ENCODE peak calls at places on chromosomes 5 and 9, in four cellular contexts. One of them, this sample, is unnamed.
A peak's percentile ranks its signal among the peaks of the same experiment; 100 is the strongest.

GRCh38 chr9:34380511-34381315 is 4.0 kb upstream of the MYORG start:
- DNase-seq in endothelial cell of umbilical vein: peak; percentile 74
- DNase-seq in heart right ventricle: peak; percentile 86
- DNase-seq in heart left ventricle: peak; percentile 81
- DNase-seq in this sample: no peak

GRCh38 chr5:14270212-14270702 is 127.1 kb downstream of the TRIO start:
- DNase-seq in endothelial cell of umbilical vein: peak; percentile 75
- DNase-seq in heart right ventricle: no peak
- DNase-seq in heart left ventricle: peak; percentile 71
- DNase-seq in this sample: no peak

GRCh38 chr5:162190-162564 is 29.1 kb upstream of the LRRC14B start:
- DNase-seq in endothelial cell of umbilical vein: no peak
- DNase-seq in heart right ventricle: no peak
- DNase-seq in heart left ventricle: no peak
- DNase-seq in this sample: no peak

GRCh38 chr5:16508730-16509531 is 43.3 kb upstream of the ZNF622 start:
- DNase-seq in endothelial cell of umbilical vein: no peak
- DNase-seq in heart right ventricle: peak; percentile 75
- DNase-seq in heart left ventricle: peak; percentile 89
- DNase-seq in this sample: no peak

GRCh38 chr5:99589424-99589823 is 660.6 kb upstream of the CHD1 start:
- DNase-seq in endothelial cell of umbilical vein: no peak
- DNase-seq in heart right ventricle: no peak
- DNase-seq in heart left ventricle: no peak
- DNase-seq in this sample: no peak

GRCh38 chr5:149940077-149940574 is 4.5 kb downstream of the PDE6A start:
- DNase-seq in endothelial cell of umbilical vein: no peak
- DNase-seq in heart right ventricle: no peak
- DNase-seq in heart left ventricle: no peak
- DNase-seq in this sample: no peak

GRCh38 chr5:44875661-44876250 is 67.0 kb downstream of the MRPS30 start:
- DNase-seq in endothelial cell of umbilical vein: peak; percentile 89
- DNase-seq in heart right ventricle: no peak
- DNase-seq in heart left ventricle: no peak
- DNase-seq in this sample: peak; percentile 59

GRCh38 chr5:16577677-16578076 is 39.1 kb downstream of the RETREG1 start:
- DNase-seq in endothelial cell of umbilical vein: no peak
- DNase-seq in heart right ventricle: no peak
- DNase-seq in heart left ventricle: no peak
- DNase-seq in this sample: peak; percentile 15

GRCh38 chr9:18675345-18675744 is 201.4 kb downstream of the ADAMTSL1 start:
- DNase-seq in endothelial cell of umbilical vein: peak; percentile 36
- DNase-seq in heart right ventricle: no peak
- DNase-seq in heart left ventricle: no peak
- DNase-seq in this sample: no peak

GRCh38 chr9:129823934-129824601 is at the start of gene TOR1A:
- DNase-seq in endothelial cell of umbilical vein: peak; percentile 95
- DNase-seq in heart right ventricle: peak; percentile 95
- DNase-seq in heart left ventricle: peak; percentile 96
- DNase-seq in this sample: peak; percentile 75

GRCh38 chr5:179762781-179763176 is 30.2 kb downstream of the MAML1 start:
- DNase-seq in endothelial cell of umbilical vein: no peak
- DNase-seq in heart right ventricle: no peak
- DNase-seq in heart left ventricle: no peak
- DNase-seq in this sample: no peak

GRCh38 chr9:136978073-136978864 is 965 bp downstream of the PTGDS start:
- DNase-seq in endothelial cell of umbilical vein: peak; percentile 39
- DNase-seq in heart right ventricle: peak; percentile 89
- DNase-seq in heart left ventricle: peak; percentile 88
- DNase-seq in this sample: no peak

GRCh38 chr9:15423328-15423985 is 781 bp downstream of the SNAPC3 start:
- DNase-seq in endothelial cell of umbilical vein: peak; percentile 56
- DNase-seq in heart right ventricle: no peak
- DNase-seq in heart left ventricle: no peak
- DNase-seq in this sample: no peak

GRCh38 chr5:54769072-54769471 is 216.3 kb downstream of the ESM1 start:
- DNase-seq in endothelial cell of umbilical vein: no peak
- DNase-seq in heart right ventricle: no peak
- DNase-seq in heart left ventricle: no peak
- DNase-seq in this sample: no peak

GRCh38 chr5:91245871-91246270 is 137.2 kb downstream of the ARRDC3 start:
- DNase-seq in endothelial cell of umbilical vein: no peak
- DNase-seq in heart right ventricle: no peak
- DNase-seq in heart left ventricle: no peak
- DNase-seq in this sample: no peak

GRCh38 chr9:138118601-138119071 is 241.1 kb downstream of the CACNA1B start:
- DNase-seq in endothelial cell of umbilical vein: no peak
- DNase-seq in heart right ventricle: no peak
- DNase-seq in heart left ventricle: no peak
- DNase-seq in this sample: no peak

GRCh38 chr5:62143268-62144229 is 162.5 kb upstream of the KIF2A start:
- DNase-seq in endothelial cell of umbilical vein: peak; percentile 33
- DNase-seq in heart right ventricle: no peak
- DNase-seq in heart left ventricle: no peak
- DNase-seq in this sample: no peak

GRCh38 chr5:1633605-1634336 is 110.0 kb upstream of the LPCAT1 start:
- DNase-seq in endothelial cell of umbilical vein: peak; percentile 26
- DNase-seq in heart right ventricle: peak; percentile 86
- DNase-seq in heart left ventricle: peak; percentile 85
- DNase-seq in this sample: peak; percentile 49

GRCh38 chr9:4985376-4986266 is 549 bp downstream of the JAK2 start:
- DNase-seq in endothelial cell of umbilical vein: peak; percentile 67
- DNase-seq in heart right ventricle: peak; percentile 20
- DNase-seq in heart left ventricle: peak; percentile 37
- DNase-seq in this sample: no peak

GRCh38 chr9:75085640-75086039 is 2.3 kb downstream of the NMRK1 start:
- DNase-seq in endothelial cell of umbilical vein: no peak
- DNase-seq in heart right ventricle: no peak
- DNase-seq in heart left ventricle: no peak
- DNase-seq in this sample: no peak
- H3K4me3 ChIP-seq in endothelial cell of umbilical vein: no peak overlapping the region
- H3K4me3 ChIP-seq in heart right ventricle: no peak overlapping the region
- H3K4me3 ChIP-seq in heart left ventricle: peak overlapping the region; percentile 99
- H3K4me3 ChIP-seq in this sample: no peak overlapping the region

GRCh38 chr9:97962575-97962974 is 20.6 kb upstream of the ANP32B start:
- DNase-seq in endothelial cell of umbilical vein: no peak
- DNase-seq in heart right ventricle: no peak
- DNase-seq in heart left ventricle: no peak
- DNase-seq in this sample: no peak
- TF ChIP-seq CTCF in endothelial cell of umbilical vein: no peak
- TF ChIP-seq CTCF in heart right ventricle: no peak
- TF ChIP-seq CTCF in heart left ventricle: no peak
- TF ChIP-seq CTCF in this sample: no peak

GRCh38 chr5:159094745-159095144 is 5.0 kb downstream of the EBF1 start:
- DNase-seq in endothelial cell of umbilical vein: peak; percentile 11
- DNase-seq in heart right ventricle: peak; percentile 54
- DNase-seq in heart left ventricle: peak; percentile 87
- DNase-seq in this sample: peak; percentile 72

GRCh38 chr5:159095882-159096554 is 3.7 kb downstream of the EBF1 start:
- DNase-seq in endothelial cell of umbilical vein: no peak
- DNase-seq in heart right ventricle: peak; percentile 20
- DNase-seq in heart left ventricle: no peak
- DNase-seq in this sample: no peak

GRCh38 chr5:159097461-159098284 is 2.0 kb downstream of the EBF1 start:
- DNase-seq in endothelial cell of umbilical vein: no peak
- DNase-seq in heart right ventricle: peak; percentile 47
- DNase-seq in heart left ventricle: peak; percentile 50
- DNase-seq in this sample: no peak

GRCh38 chr5:159096555-159097460 is 2.9 kb downstream of the EBF1 start:
- DNase-seq in endothelial cell of umbilical vein: no peak
- DNase-seq in heart right ventricle: peak; percentile 17
- DNase-seq in heart left ventricle: no peak
- DNase-seq in this sample: no peak

GRCh38 chr5:159095218-159095617 is 4.5 kb downstream of the EBF1 start:
- DNase-seq in endothelial cell of umbilical vein: no peak
- DNase-seq in heart right ventricle: peak; percentile 25
- DNase-seq in heart left ventricle: no peak
- DNase-seq in this sample: no peak
- H3K4me3 ChIP-seq in endothelial cell of umbilical vein: no peak overlapping the region
- H3K4me3 ChIP-seq in heart right ventricle: no peak overlapping the region
- H3K4me3 ChIP-seq in heart left ventricle: peak overlapping the region; percentile 72
- H3K4me3 ChIP-seq in this sample: peak overlapping the region; percentile 73

GRCh38 chr5:110053824-110054223 is 364.1 kb downstream of the MAN2A1 start:
- DNase-seq in endothelial cell of umbilical vein: no peak
- DNase-seq in heart right ventricle: no peak
- DNase-seq in heart left ventricle: no peak
- DNase-seq in this sample: no peak

GRCh38 chr5:110053205-110053604 is 363.5 kb downstream of the MAN2A1 start:
- DNase-seq in endothelial cell of umbilical vein: no peak
- DNase-seq in heart right ventricle: no peak
- DNase-seq in heart left ventricle: no peak
- DNase-seq in this sample: no peak

GRCh38 chr5:110055301-110055700 is 365.6 kb downstream of the MAN2A1 start:
- DNase-seq in endothelial cell of umbilical vein: no peak
- DNase-seq in heart right ventricle: no peak
- DNase-seq in heart left ventricle: no peak
- DNase-seq in this sample: no peak

GRCh38 chr5:110056580-110057114 is 366.9 kb downstream of the MAN2A1 start:
- DNase-seq in endothelial cell of umbilical vein: no peak
- DNase-seq in heart right ventricle: no peak
- DNase-seq in heart left ventricle: no peak
- DNase-seq in this sample: no peak

GRCh38 chr5:110054240-110054639 is 364.5 kb downstream of the MAN2A1 start:
- DNase-seq in endothelial cell of umbilical vein: peak; percentile 25
- DNase-seq in heart right ventricle: no peak
- DNase-seq in heart left ventricle: no peak
- DNase-seq in this sample: peak; percentile 40
- TF ChIP-seq CTCF in endothelial cell of umbilical vein: no peak
- TF ChIP-seq CTCF in heart right ventricle: no peak
- TF ChIP-seq CTCF in heart left ventricle: no peak
- TF ChIP-seq CTCF in this sample: peak; percentile 14

DNA sequence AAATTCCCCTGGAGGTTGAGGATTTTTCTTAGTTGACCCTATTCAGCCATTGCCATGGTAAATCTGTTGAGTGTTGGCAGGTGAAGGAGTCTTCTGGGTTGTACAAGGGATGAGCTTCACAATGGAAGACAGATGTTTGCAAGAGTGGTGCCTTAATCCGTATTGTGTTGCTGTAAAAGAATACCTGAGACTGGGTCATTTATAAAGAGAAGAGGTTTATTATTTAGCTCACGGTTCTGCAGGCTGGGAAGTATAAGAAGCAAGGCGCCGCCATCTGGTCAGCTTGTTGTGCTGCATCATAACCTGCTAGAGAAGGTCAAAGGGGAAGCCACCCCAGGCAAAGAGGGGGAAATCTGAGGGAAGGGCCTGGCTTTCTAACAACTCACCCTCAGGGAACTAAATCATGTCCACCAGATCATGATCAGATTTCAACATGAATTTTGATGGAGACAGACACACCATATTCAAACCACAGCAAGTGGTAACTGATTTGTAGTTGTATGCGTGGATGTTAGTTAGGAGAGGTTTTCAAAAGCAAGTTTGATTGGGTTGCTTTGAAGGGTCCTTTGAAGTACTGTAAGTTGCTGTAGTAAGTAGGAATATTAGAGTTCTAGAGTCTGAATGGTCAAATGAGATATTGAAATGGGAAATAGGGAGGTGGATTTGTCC is 2.5 kb downstream of the TNPO1 start:
- DNase-seq in endothelial cell of umbilical vein: peak; percentile 81
- DNase-seq in heart right ventricle: peak; percentile 49
- DNase-seq in heart left ventricle: peak; percentile 52
- DNase-seq in this sample: peak; percentile 37
- H3K4me3 ChIP-seq in endothelial cell of umbilical vein: peak overlapping the region; percentile 100
- H3K4me3 ChIP-seq in heart right ventricle: no peak overlapping the region
- H3K4me3 ChIP-seq in heart left ventricle: no peak overlapping the region
- H3K4me3 ChIP-seq in this sample: no peak overlapping the region

DNA sequence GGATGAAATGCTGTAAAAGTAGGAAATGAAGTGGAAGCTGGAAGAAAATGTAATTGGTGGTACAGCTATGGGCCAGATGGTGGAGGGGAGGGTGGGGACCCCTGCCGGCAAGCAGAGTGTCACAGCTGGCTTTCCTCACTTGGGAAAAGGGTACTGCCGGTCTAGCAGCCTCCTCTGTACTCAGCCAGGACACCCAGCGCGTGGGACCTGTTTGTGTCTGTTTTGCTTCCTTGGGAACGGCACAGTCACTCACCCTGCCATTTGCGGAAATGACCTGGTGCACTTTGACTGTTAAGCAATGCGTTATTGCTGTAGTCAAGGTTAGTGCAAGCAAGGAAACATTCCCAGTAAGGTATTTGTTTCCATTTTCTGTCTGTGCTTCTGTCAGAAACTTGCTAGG is 10.1 kb downstream of the TMEM252 start:
- DNase-seq in endothelial cell of umbilical vein: no peak
- DNase-seq in heart right ventricle: peak; percentile 74
- DNase-seq in heart left ventricle: peak; percentile 93
- DNase-seq in this sample: no peak
- TF ChIP-seq CTCF in endothelial cell of umbilical vein: no peak
- TF ChIP-seq CTCF in heart right ventricle: peak; percentile 52
- TF ChIP-seq CTCF in heart left ventricle: peak; percentile 34
- TF ChIP-seq CTCF in this sample: no peak

GRCh38 chr5:116571568-116572321 is 2.9 kb downstream of the SEMA6A start:
- DNase-seq in endothelial cell of umbilical vein: no peak
- DNase-seq in heart right ventricle: no peak
- DNase-seq in heart left ventricle: no peak
- DNase-seq in this sample: no peak
- H3K4me3 ChIP-seq in endothelial cell of umbilical vein: no peak overlapping the region
- H3K4me3 ChIP-seq in heart right ventricle: peak overlapping the region; percentile 71
- H3K4me3 ChIP-seq in heart left ventricle: peak overlapping the region; percentile 74
- H3K4me3 ChIP-seq in this sample: peak overlapping the region; percentile 68

GRCh38 chr9:98796364-98797101 is at the start of gene ANKS6:
- DNase-seq in endothelial cell of umbilical vein: peak; percentile 60
- DNase-seq in heart right ventricle: peak; percentile 89
- DNase-seq in heart left ventricle: peak; percentile 75
- DNase-seq in this sample: no peak
- TF ChIP-seq CTCF in endothelial cell of umbilical vein: peak; percentile 53
- TF ChIP-seq CTCF in heart right ventricle: peak; percentile 49
- TF ChIP-seq CTCF in heart left ventricle: peak; percentile 40
- TF ChIP-seq CTCF in this sample: peak; percentile 51

GRCh38 chr9:35689601-35690446 is at the start of gene TPM2:
- DNase-seq in endothelial cell of umbilical vein: peak; percentile 70
- DNase-seq in heart right ventricle: peak; percentile 78
- DNase-seq in heart left ventricle: peak; percentile 91
- DNase-seq in this sample: no peak

GRCh38 chr9:35689351-35689600 is 449 bp downstream of the TPM2 start:
- DNase-seq in endothelial cell of umbilical vein: no peak
- DNase-seq in heart right ventricle: no peak
- DNase-seq in heart left ventricle: no peak
- DNase-seq in this sample: no peak

GRCh38 chr9:35690447-35691324 is 961 bp upstream of the TPM2 start:
- DNase-seq in endothelial cell of umbilical vein: peak; percentile 72
- DNase-seq in heart right ventricle: peak; percentile 84
- DNase-seq in heart left ventricle: peak; percentile 87
- DNase-seq in this sample: no peak

GRCh38 chr9:35691325-35691631 is 1.6 kb upstream of the TPM2 start:
- DNase-seq in endothelial cell of umbilical vein: no peak
- DNase-seq in heart right ventricle: no peak
- DNase-seq in heart left ventricle: no peak
- DNase-seq in this sample: no peak

GRCh38 chr9:35691757-35692301 is 2.1 kb upstream of the TPM2 start:
- DNase-seq in endothelial cell of umbilical vein: no peak
- DNase-seq in heart right ventricle: no peak
- DNase-seq in heart left ventricle: peak; percentile 24
- DNase-seq in this sample: no peak
- H3K4me3 ChIP-seq in endothelial cell of umbilical vein: no peak overlapping the region
- H3K4me3 ChIP-seq in heart right ventricle: no peak overlapping the region
- H3K4me3 ChIP-seq in heart left ventricle: peak overlapping the region; percentile 67
- H3K4me3 ChIP-seq in this sample: no peak overlapping the region

This sample was measured in GM12864.